ENCODE peak calls at places on chromosomes 13 and 19, in six cellular contexts. One of them, this sample, is unnamed.

GRCh38 chr13:21549633-21550032 is 54.3 kb downstream of the MICU2 start:
- DNase-seq in GM12878: no peak
- DNase-seq in CD8-positive, alpha-beta T cell: no peak
- DNase-seq in astrocyte of the spinal cord: no peak
- DNase-seq in choroid plexus epithelial cell: peak; percentile 30
- DNase-seq in heart left ventricle: no peak
- DNase-seq in this sample: no peak

GRCh38 chr19:45275370-45275971 is 24.4 kb downstream of the MARK4 start:
- DNase-seq in GM12878: no peak
- DNase-seq in CD8-positive, alpha-beta T cell: no peak
- DNase-seq in astrocyte of the spinal cord: no peak
- DNase-seq in choroid plexus epithelial cell: peak; percentile 35
- DNase-seq in heart left ventricle: no peak
- DNase-seq in this sample: no peak

GRCh38 chr13:97434417-97435296 is 688 bp downstream of the RAP2A start:
- DNase-seq in GM12878: no peak
- DNase-seq in CD8-positive, alpha-beta T cell: peak; percentile 16
- DNase-seq in astrocyte of the spinal cord: peak; percentile 37
- DNase-seq in choroid plexus epithelial cell: peak; percentile 41
- DNase-seq in heart left ventricle: peak; percentile 76
- DNase-seq in this sample: peak; percentile 25

GRCh38 chr19:47510516-47511127 is 4.2 kb downstream of the NAPA start:
- DNase-seq in GM12878: no peak
- DNase-seq in CD8-positive, alpha-beta T cell: no peak
- DNase-seq in astrocyte of the spinal cord: no peak
- DNase-seq in choroid plexus epithelial cell: no peak
- DNase-seq in heart left ventricle: peak; percentile 28
- DNase-seq in this sample: no peak

GRCh38 chr13:75101997-75102720 is 379.8 kb downstream of the TBC1D4 start:
- DNase-seq in GM12878: no peak
- DNase-seq in CD8-positive, alpha-beta T cell: no peak
- DNase-seq in astrocyte of the spinal cord: peak; percentile 53
- DNase-seq in choroid plexus epithelial cell: peak; percentile 52
- DNase-seq in heart left ventricle: no peak
- DNase-seq in this sample: peak; percentile 3

GRCh38 chr19:389246-389934 is 19.6 kb downstream of the C2CD4C start:
- DNase-seq in GM12878: no peak
- DNase-seq in CD8-positive, alpha-beta T cell: no peak
- DNase-seq in astrocyte of the spinal cord: no peak
- DNase-seq in choroid plexus epithelial cell: no peak
- DNase-seq in heart left ventricle: no peak
- DNase-seq in this sample: no peak

GRCh38 chr13:34044041-34044440 is 226.1 kb downstream of the RFC3 start:
- DNase-seq in GM12878: no peak
- DNase-seq in CD8-positive, alpha-beta T cell: no peak
- DNase-seq in astrocyte of the spinal cord: peak; percentile 34
- DNase-seq in choroid plexus epithelial cell: peak; percentile 57
- DNase-seq in heart left ventricle: no peak
- DNase-seq in this sample: peak; percentile 58

GRCh38 chr19:49481020-49481683 is 6.3 kb upstream of the RPL13A start:
- DNase-seq in GM12878: no peak
- DNase-seq in CD8-positive, alpha-beta T cell: no peak
- DNase-seq in astrocyte of the spinal cord: no peak
- DNase-seq in choroid plexus epithelial cell: no peak
- DNase-seq in heart left ventricle: no peak
- DNase-seq in this sample: no peak

GRCh38 chr19:1418951-1419735 is 11.8 kb downstream of the DAZAP1 start:
- DNase-seq in GM12878: no peak
- DNase-seq in CD8-positive, alpha-beta T cell: no peak
- DNase-seq in astrocyte of the spinal cord: no peak
- DNase-seq in choroid plexus epithelial cell: no peak
- DNase-seq in heart left ventricle: peak; percentile 62
- DNase-seq in this sample: no peak

GRCh38 chr19:47735131-47735530 is 10.2 kb upstream of the NOP53 start:
- DNase-seq in GM12878: no peak
- DNase-seq in CD8-positive, alpha-beta T cell: no peak
- DNase-seq in astrocyte of the spinal cord: no peak
- DNase-seq in choroid plexus epithelial cell: no peak
- DNase-seq in heart left ventricle: no peak
- DNase-seq in this sample: no peak

GRCh38 chr13:82627183-82627582 is 1255.1 kb downstream of the SLITRK1 start:
- DNase-seq in GM12878: no peak
- DNase-seq in CD8-positive, alpha-beta T cell: no peak
- DNase-seq in astrocyte of the spinal cord: peak; percentile 51
- DNase-seq in choroid plexus epithelial cell: peak; percentile 67
- DNase-seq in heart left ventricle: no peak
- DNase-seq in this sample: peak; percentile 79

GRCh38 chr13:113921763-113922162 is 52.1 kb downstream of the C13orf46 start:
- DNase-seq in GM12878: no peak
- DNase-seq in CD8-positive, alpha-beta T cell: no peak
- DNase-seq in astrocyte of the spinal cord: no peak
- DNase-seq in choroid plexus epithelial cell: no peak
- DNase-seq in heart left ventricle: no peak
- DNase-seq in this sample: no peak

GRCh38 chr19:3668331-3669133 is 31.7 kb downstream of the PIP5K1C start:
- DNase-seq in GM12878: no peak
- DNase-seq in CD8-positive, alpha-beta T cell: no peak
- DNase-seq in astrocyte of the spinal cord: no peak
- DNase-seq in choroid plexus epithelial cell: peak; percentile 50
- DNase-seq in heart left ventricle: no peak
- DNase-seq in this sample: peak; percentile 20

GRCh38 chr13:99113351-99113750 is 87.3 kb upstream of the UBAC2 start:
- DNase-seq in GM12878: no peak
- DNase-seq in CD8-positive, alpha-beta T cell: no peak
- DNase-seq in astrocyte of the spinal cord: no peak
- DNase-seq in choroid plexus epithelial cell: no peak
- DNase-seq in heart left ventricle: no peak
- DNase-seq in this sample: no peak

GRCh38 chr19:45484273-45484945 is 12.4 kb downstream of the RTN2 start:
- DNase-seq in GM12878: no peak
- DNase-seq in CD8-positive, alpha-beta T cell: no peak
- DNase-seq in astrocyte of the spinal cord: no peak
- DNase-seq in choroid plexus epithelial cell: peak; percentile 32
- DNase-seq in heart left ventricle: no peak
- DNase-seq in this sample: no peak

GRCh38 chr13:100361504-100361903 is 227.1 kb downstream of the GGACT start:
- DNase-seq in GM12878: no peak
- DNase-seq in CD8-positive, alpha-beta T cell: no peak
- DNase-seq in astrocyte of the spinal cord: peak; percentile 59
- DNase-seq in choroid plexus epithelial cell: no peak
- DNase-seq in heart left ventricle: no peak
- DNase-seq in this sample: no peak

GRCh38 chr13:97911311-97912138 is 42.0 kb upstream of the IPO5 start:
- DNase-seq in GM12878: no peak
- DNase-seq in CD8-positive, alpha-beta T cell: no peak
- DNase-seq in astrocyte of the spinal cord: peak; percentile 27
- DNase-seq in choroid plexus epithelial cell: no peak
- DNase-seq in heart left ventricle: no peak
- DNase-seq in this sample: peak; percentile 22

GRCh38 chr19:3041302-3041701 is 12.2 kb upstream of the TLE2 start:
- DNase-seq in GM12878: no peak
- DNase-seq in CD8-positive, alpha-beta T cell: no peak
- DNase-seq in astrocyte of the spinal cord: no peak
- DNase-seq in choroid plexus epithelial cell: no peak
- DNase-seq in heart left ventricle: no peak
- DNase-seq in this sample: no peak

GRCh38 chr13:29621401-29621800 is 25.9 kb upstream of the SLC7A1 start:
- DNase-seq in GM12878: no peak
- DNase-seq in CD8-positive, alpha-beta T cell: no peak
- DNase-seq in astrocyte of the spinal cord: peak; percentile 54
- DNase-seq in choroid plexus epithelial cell: peak; percentile 29
- DNase-seq in heart left ventricle: no peak
- DNase-seq in this sample: peak; percentile 73

GRCh38 chr19:10206226-10206873 is 11.6 kb upstream of the DNMT1 start:
- DNase-seq in GM12878: no peak
- DNase-seq in CD8-positive, alpha-beta T cell: no peak
- DNase-seq in astrocyte of the spinal cord: peak; percentile 67
- DNase-seq in choroid plexus epithelial cell: peak; percentile 64
- DNase-seq in heart left ventricle: no peak
- DNase-seq in this sample: peak; percentile 33

GRCh38 chr13:48545608-48546007 is 12.7 kb upstream of the RCBTB2 start:
- DNase-seq in GM12878: no peak
- DNase-seq in CD8-positive, alpha-beta T cell: no peak
- DNase-seq in astrocyte of the spinal cord: no peak
- DNase-seq in choroid plexus epithelial cell: no peak
- DNase-seq in heart left ventricle: no peak
- DNase-seq in this sample: no peak

GRCh38 chr19:58544591-58545285 is 874 bp downstream of the TRIM28 start:
- DNase-seq in GM12878: no peak
- DNase-seq in CD8-positive, alpha-beta T cell: peak; percentile 63
- DNase-seq in astrocyte of the spinal cord: peak; percentile 29
- DNase-seq in choroid plexus epithelial cell: peak; percentile 62
- DNase-seq in heart left ventricle: no peak
- DNase-seq in this sample: no peak

GRCh38 chr19:16584825-16585801 is 12.9 kb upstream of the SLC35E1 start:
- DNase-seq in GM12878: no peak
- DNase-seq in CD8-positive, alpha-beta T cell: no peak
- DNase-seq in astrocyte of the spinal cord: no peak
- DNase-seq in choroid plexus epithelial cell: no peak
- DNase-seq in heart left ventricle: no peak
- DNase-seq in this sample: no peak

GRCh38 chr19:1882089-1882785 is 3.1 kb downstream of the ABHD17A start:
- DNase-seq in GM12878: no peak
- DNase-seq in CD8-positive, alpha-beta T cell: peak; percentile 60
- DNase-seq in astrocyte of the spinal cord: no peak
- DNase-seq in choroid plexus epithelial cell: no peak
- DNase-seq in heart left ventricle: no peak
- DNase-seq in this sample: no peak

GRCh38 chr13:40673061-40673397 is 6.6 kb upstream of the FOXO1 start:
- DNase-seq in GM12878: no peak
- DNase-seq in CD8-positive, alpha-beta T cell: no peak
- DNase-seq in astrocyte of the spinal cord: no peak
- DNase-seq in choroid plexus epithelial cell: no peak
- DNase-seq in heart left ventricle: no peak
- DNase-seq in this sample: no peak

GRCh38 chr13:85729296-85729695 is 69.9 kb downstream of the SLITRK6 start:
- DNase-seq in GM12878: no peak
- DNase-seq in CD8-positive, alpha-beta T cell: no peak
- DNase-seq in astrocyte of the spinal cord: peak; percentile 28
- DNase-seq in choroid plexus epithelial cell: peak; percentile 52
- DNase-seq in heart left ventricle: no peak
- DNase-seq in this sample: peak; percentile 21

GRCh38 chr13:38957794-38958592 is 32.6 kb downstream of the STOML3 start:
- DNase-seq in GM12878: no peak
- DNase-seq in CD8-positive, alpha-beta T cell: no peak
- DNase-seq in astrocyte of the spinal cord: no peak
- DNase-seq in choroid plexus epithelial cell: no peak
- DNase-seq in heart left ventricle: no peak
- DNase-seq in this sample: no peak

GRCh38 chr13:100913143-100913542 is 238.5 kb upstream of the TMTC4 start:
- DNase-seq in GM12878: no peak
- DNase-seq in CD8-positive, alpha-beta T cell: no peak
- DNase-seq in astrocyte of the spinal cord: no peak
- DNase-seq in choroid plexus epithelial cell: no peak
- DNase-seq in heart left ventricle: no peak
- DNase-seq in this sample: no peak

GRCh38 chr19:47094557-47095517 is 18.7 kb downstream of the ZC3H4 start:
- DNase-seq in GM12878: no peak
- DNase-seq in CD8-positive, alpha-beta T cell: no peak
- DNase-seq in astrocyte of the spinal cord: no peak
- DNase-seq in choroid plexus epithelial cell: peak; percentile 47
- DNase-seq in heart left ventricle: peak; percentile 49
- DNase-seq in this sample: no peak

GRCh38 chr19:23461120-23461519 is 65.8 kb upstream of the ZNF91 start:
- DNase-seq in GM12878: no peak
- DNase-seq in CD8-positive, alpha-beta T cell: no peak
- DNase-seq in astrocyte of the spinal cord: no peak
- DNase-seq in choroid plexus epithelial cell: no peak
- DNase-seq in heart left ventricle: no peak
- DNase-seq in this sample: no peak

GRCh38 chr19:51891193-51891747 is 3.5 kb upstream of the ZNF577 start:
- DNase-seq in GM12878: no peak
- DNase-seq in CD8-positive, alpha-beta T cell: no peak
- DNase-seq in astrocyte of the spinal cord: no peak
- DNase-seq in choroid plexus epithelial cell: no peak
- DNase-seq in heart left ventricle: no peak
- DNase-seq in this sample: no peak

GRCh38 chr19:6271721-6272410 is 7.9 kb downstream of the MLLT1 start:
- DNase-seq in GM12878: no peak
- DNase-seq in CD8-positive, alpha-beta T cell: no peak
- DNase-seq in astrocyte of the spinal cord: peak; percentile 51
- DNase-seq in choroid plexus epithelial cell: peak; percentile 56
- DNase-seq in heart left ventricle: peak; percentile 94
- DNase-seq in this sample: peak; percentile 65

GRCh38 chr19:13839193-13839937 is 37.6 kb upstream of the NANOS3 start:
- DNase-seq in GM12878: peak; percentile 69
- DNase-seq in CD8-positive, alpha-beta T cell: peak; percentile 70
- DNase-seq in astrocyte of the spinal cord: peak; percentile 83
- DNase-seq in choroid plexus epithelial cell: peak; percentile 75
- DNase-seq in heart left ventricle: peak; percentile 96
- DNase-seq in this sample: peak; percentile 88

GRCh38 chr19:12610540-12611360 is at the start of the genes ZNF490 and ZNF791:
- DNase-seq in GM12878: peak; percentile 89
- DNase-seq in CD8-positive, alpha-beta T cell: peak; percentile 93
- DNase-seq in astrocyte of the spinal cord: peak; percentile 98
- DNase-seq in choroid plexus epithelial cell: peak; percentile 98
- DNase-seq in heart left ventricle: peak; percentile 97
- DNase-seq in this sample: peak; percentile 99
- TF ChIP-seq CTCF in GM12878: no peak
- TF ChIP-seq CTCF in CD8-positive, alpha-beta T cell: no peak
- TF ChIP-seq CTCF in astrocyte of the spinal cord: no peak
- TF ChIP-seq CTCF in choroid plexus epithelial cell: peak; percentile 28
- TF ChIP-seq CTCF in heart left ventricle: no peak
- TF ChIP-seq CTCF in this sample: peak; percentile 46

DNA sequence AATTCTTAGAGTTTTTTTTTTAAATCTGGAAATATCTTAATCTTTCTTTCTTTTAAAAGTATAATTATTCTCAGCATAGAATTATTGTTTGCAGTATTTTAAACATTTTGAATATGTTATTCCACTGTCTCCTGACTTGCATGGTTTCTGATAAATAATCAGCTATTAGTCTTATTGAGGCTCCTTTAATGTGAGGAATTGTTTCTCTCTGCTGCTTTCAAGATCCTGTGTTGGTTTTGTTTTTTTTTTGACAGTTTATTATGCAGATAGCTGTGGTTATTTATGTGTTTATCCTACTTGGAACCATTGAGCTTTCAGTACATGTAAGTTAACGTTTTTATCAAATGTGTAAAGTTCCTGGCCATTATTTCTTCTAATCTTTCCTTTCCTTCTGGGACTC is 477.9 kb upstream of the HTR2A start:
- DNase-seq in GM12878: no peak
- DNase-seq in CD8-positive, alpha-beta T cell: no peak
- DNase-seq in astrocyte of the spinal cord: no peak
- DNase-seq in choroid plexus epithelial cell: no peak
- DNase-seq in heart left ventricle: no peak
- DNase-seq in this sample: no peak
- TF ChIP-seq CTCF in GM12878: no peak
- TF ChIP-seq CTCF in CD8-positive, alpha-beta T cell: no peak
- TF ChIP-seq CTCF in astrocyte of the spinal cord: no peak
- TF ChIP-seq CTCF in choroid plexus epithelial cell: no peak
- TF ChIP-seq CTCF in heart left ventricle: no peak
- TF ChIP-seq CTCF in this sample: no peak

GRCh38 chr19:29445246-29445645 is 80.5 kb upstream of the VSTM2B start:
- DNase-seq in GM12878: no peak
- DNase-seq in CD8-positive, alpha-beta T cell: no peak
- DNase-seq in astrocyte of the spinal cord: no peak
- DNase-seq in choroid plexus epithelial cell: no peak
- DNase-seq in heart left ventricle: no peak
- DNase-seq in this sample: no peak
- TF ChIP-seq CTCF in GM12878: no peak
- TF ChIP-seq CTCF in CD8-positive, alpha-beta T cell: no peak
- TF ChIP-seq CTCF in astrocyte of the spinal cord: no peak
- TF ChIP-seq CTCF in choroid plexus epithelial cell: no peak
- TF ChIP-seq CTCF in heart left ventricle: no peak
- TF ChIP-seq CTCF in this sample: no peak

GRCh38 chr19:34403784-34404108 is 453 bp upstream of the PDCD2L start:
- DNase-seq in GM12878: no peak
- DNase-seq in CD8-positive, alpha-beta T cell: no peak
- DNase-seq in astrocyte of the spinal cord: no peak
- DNase-seq in choroid plexus epithelial cell: no peak
- DNase-seq in heart left ventricle: no peak
- DNase-seq in this sample: no peak
- TF ChIP-seq CTCF in GM12878: no peak
- TF ChIP-seq CTCF in CD8-positive, alpha-beta T cell: no peak
- TF ChIP-seq CTCF in astrocyte of the spinal cord: no peak
- TF ChIP-seq CTCF in choroid plexus epithelial cell: no peak
- TF ChIP-seq CTCF in heart left ventricle: no peak
- TF ChIP-seq CTCF in this sample: no peak